ENCODE peak calls at places on chromosomes 13 and 19, in eight cellular contexts. R is stimulated activated CD8-positive, alpha-beta memory T cell treated with anti-CD3 and anti-CD28 coated beads, Interleukin-4, amount 100 ng/mL, for 4 hours; S is CD4-positive, alpha-beta T cell; O is GM18507; L is activated CD4-positive, alpha-beta memory T cell treated with anti-CD3 and anti-CD28 coated beads for 36 hours; B is amniotic epithelial cell; I is activated effector memory CD4-positive, alpha-beta T cell treated with Interleukin-2 at 50 U/mL for 16 hours; U is Calu3. M is an unnamed sample.

GRCh38 chr13:43303040-43303729 is 279.8 kb downstream of the DNAJC15 start:
- DNase-seq in R (no peak), S (no peak), O (no peak), L (no peak), B (peak; percentile 68), I (no peak), U (peak; percentile 59), M (no peak)

GRCh38 chr19:36245210-36246005 is 30.5 kb downstream of the ZNF146 start:
- DNase-seq in R (no peak), S (no peak), O (no peak), L (no peak), B (no peak), I (no peak), U (no peak), M (no peak)

GRCh38 chr19:18397242-18398202 is at the start of gene LRRC25:
- DNase-seq in R (no peak), S (no peak), O (no peak), L (peak; percentile 18), B (no peak), I (no peak), U (no peak), M (no peak)

GRCh38 chr19:38792250-38793111 is 3.5 kb downstream of the LGALS7B start:
- DNase-seq in R (no peak), S (no peak), O (no peak), L (peak; percentile 59), B (no peak), I (peak; percentile 17), U (peak; percentile 36), M (no peak)

GRCh38 chr19:3880471-3881271 is at the start of gene ATCAY:
- DNase-seq in R (no peak), S (no peak), O (no peak), L (no peak), B (no peak), I (no peak), U (no peak), M (peak; percentile 75)

GRCh38 chr19:33285441-33285927 is 16.9 kb downstream of the CEBPA start:
- DNase-seq in R (no peak), S (no peak), O (no peak), L (no peak), B (no peak), I (no peak), U (no peak), M (no peak)

GRCh38 chr13:105603283-105603682 is 932.2 kb downstream of the EFNB2 start:
- DNase-seq in R (no peak), S (no peak), O (no peak), L (no peak), B (no peak), I (no peak), U (no peak), M (no peak)

GRCh38 chr19:43460362-43461016 is 4.9 kb downstream of the LYPD3 start:
- DNase-seq in R (no peak), S (no peak), O (no peak), L (no peak), B (no peak), I (no peak), U (no peak), M (no peak)

GRCh38 chr19:40932008-40932959 is 50.3 kb upstream of the CYP2A7 start:
- DNase-seq in R (no peak), S (no peak), O (no peak), L (no peak), B (no peak), I (no peak), U (no peak), M (no peak)

GRCh38 chr13:26484196-26484595 is 73.3 kb upstream of the WASF3 start:
- DNase-seq in R (no peak), S (no peak), O (no peak), L (no peak), B (no peak), I (no peak), U (no peak), M (no peak)

GRCh38 chr13:91292630-91293221 is 54.8 kb upstream of the MIR17HG start:
- DNase-seq in R (no peak), S (no peak), O (no peak), L (no peak), B (no peak), I (no peak), U (no peak), M (no peak)

GRCh38 chr19:15623711-15624318 is 8.8 kb downstream of the CYP4F8 start:
- DNase-seq in R (no peak), S (no peak), O (no peak), L (no peak), B (no peak), I (no peak), U (peak; percentile 32), M (no peak)

GRCh38 chr13:50891206-50891605 is 18.4 kb upstream of the RNASEH2B start:
- DNase-seq in R (no peak), S (no peak), O (no peak), L (no peak), B (no peak), I (no peak), U (no peak), M (no peak)